ENCODE peak calls at places on chromosomes 12 and 14, in five cellular contexts. A is EH, R is suprapubic skin, H is trophoblast cell, I is EL. G is an unnamed sample.

GRCh38 chr14:82533351-82533750 is 999.7 kb upstream of the SEL1L start:
- DNase-seq in H (no peak), A (no peak), R (no peak), I (no peak), G (no peak)

GRCh38 chr14:100446572-100446971 is 123.4 kb downstream of the SLC25A47 start:
- DNase-seq in H (no peak), I (no peak), A (no peak), R (no peak), G (no peak)

GRCh38 chr12:132475304-132476037 is 14.5 kb upstream of the FBRSL1 start:
- DNase-seq in A (no peak), I (no peak), H (no peak), R (no peak), G (no peak)

GRCh38 chr12:52561880-52562449 is 9.0 kb upstream of the KRT71 start:
- DNase-seq in R (no peak), A (peak; percentile 18), I (peak; percentile 11), H (peak; percentile 31), G (peak; percentile 2)

GRCh38 chr12:113066806-113067400 is 10.4 kb downstream of the DTX1 start:
- DNase-seq in H (no peak), R (no peak), A (no peak), I (no peak), G (no peak)

GRCh38 chr14:39060818-39061437 is 42.1 kb downstream of the SEC23A start:
- DNase-seq in A (no peak), I (no peak), H (no peak), R (no peak), G (no peak)

GRCh38 chr14:88992011-88992410 is 167.6 kb downstream of the TTC8 start:
- DNase-seq in A (no peak), I (no peak), H (no peak), R (no peak), G (no peak)

GRCh38 chr12:84375472-84375871 is 537.1 kb downstream of the SLC6A15 start:
- DNase-seq in R (no peak), H (no peak), I (peak; percentile 22), A (peak; percentile 30), G (peak; percentile 18)

GRCh38 chr12:46383654-46384450 is 11.3 kb upstream of the SLC38A2 start:
- DNase-seq in R (peak; percentile 97), I (peak; percentile 92), H (peak; percentile 70), A (peak; percentile 95), G (peak; percentile 95)

GRCh38 chr12:39490500-39491276 is 47.8 kb upstream of the KIF21A start:
- DNase-seq in I (peak; percentile 72), R (no peak), A (peak; percentile 8), H (no peak), G (no peak)

GRCh38 chr12:105841880-105842279 is 296.9 kb downstream of the NUAK1 start:
- DNase-seq in I (no peak), R (no peak), H (no peak), A (no peak), G (no peak)

GRCh38 chr14:66038214-66038977 is 447.8 kb upstream of the CCDC196 start:
- DNase-seq in A (peak; percentile 6), R (no peak), I (peak; percentile 29), H (no peak), G (peak; percentile 85)

G was measured in mesenchymal stem cell.